ENCODE peak calls at places on chromosomes 16 and 17, in four cellular contexts. S is NCI-H774, W is GM04504, E is kidney glomerular epithelial cell. K is an unnamed sample.

GRCh38 chr17:81868674-81869220 is 2.4 kb downstream of the ARHGDIA start:
- DNase-seq in W (peak), S (no peak), E (peak), K (peak)

GRCh38 chr16:48597563-48598392 is 12.2 kb downstream of the N4BP1 start:
- DNase-seq in S (no peak), E (no peak), W (no peak), K (no peak)

GRCh38 chr17:31492880-31493655 is 101.6 kb downstream of the RAB11FIP4 start:
- DNase-seq in W (no peak), E (no peak), S (no peak), K (no peak)

GRCh38 chr16:70493863-70494770 is 29.2 kb downstream of the COG4 start:
- DNase-seq in E (no peak), W (no peak), S (no peak), K (no peak)

GRCh38 chr16:15466131-15466530 is 31.7 kb downstream of the BMERB1 start:
- DNase-seq in E (no peak), W (no peak), S (no peak), K (no peak)

GRCh38 chr16:20255002-20255401 is 72.3 kb downstream of the GP2 start:
- DNase-seq in E (no peak), W (no peak), S (no peak), K (no peak)

GRCh38 chr17:49552070-49552751 is 23.5 kb upstream of the NXPH3 start:
- DNase-seq in W (no peak), S (no peak), E (no peak), K (no peak)

GRCh38 chr17:56679148-56679766 is 85.8 kb downstream of the NOG start:
- DNase-seq in S (no peak), W (no peak), E (peak), K (peak)

GRCh38 chr17:13646411-13646810 is 44.7 kb upstream of the HS3ST3A1 start:
- DNase-seq in W (no peak), S (no peak), E (no peak), K (no peak)

GRCh38 chr17:46191332-46192210 is 1.7 kb downstream of the KANSL1 start:
- DNase-seq in W (no peak), E (peak), S (peak), K (peak)

GRCh38 chr17:40497704-40498103 is 3.7 kb downstream of the TNS4 start:
- DNase-seq in W (no peak), S (no peak), E (no peak), K (no peak)